ENCODE peak calls at places on chromosomes 13 and 19, in eight cellular contexts. H is CD4-positive, alpha-beta T cell; D is C1 segment of cervical spinal cord; G is HCEC 1CT; P is activated effector memory CD4-positive, alpha-beta T cell treated with anti-CD3 and anti-CD28 coated beads, Interleukin-2, amount 50 U/mL, for 16 hours; V is ACHN; O is NCI-H774; K is PC-3. E is an unnamed sample.

GRCh38 chr19:28633223-28634030 is 579.5 kb downstream of the UQCRFS1 start:
- DNase-seq in H (peak; percentile 3), D (peak; percentile 0), G (no peak), P (no peak), V (peak; percentile 46), O (peak; percentile 24), K (peak; percentile 3), E (peak; percentile 18)

GRCh38 chr13:112619730-112620639 is 32.0 kb upstream of the TUBGCP3 start:
- DNase-seq in H (no peak), D (no peak), G (no peak), P (no peak), V (no peak), O (peak; percentile 100), K (no peak), E (no peak)

GRCh38 chr19:44712864-44713515 is 14.0 kb downstream of the CEACAM16 start:
- DNase-seq in H (no peak), D (no peak), G (peak; percentile 45), P (no peak), V (no peak), O (no peak), K (no peak), E (no peak)

GRCh38 chr19:2058570-2059421 is 7.8 kb upstream of the MKNK2 start:
- DNase-seq in H (no peak), D (no peak), G (no peak), P (no peak), V (no peak), O (no peak), K (no peak), E (no peak)

GRCh38 chr19:1177322-1178114 is 3.5 kb upstream of the SBNO2 start:
- DNase-seq in H (no peak), D (no peak), G (peak; percentile 93), P (no peak), V (peak; percentile 97), O (no peak), K (peak; percentile 94), E (no peak)

GRCh38 chr13:40492511-40492910 is 173.9 kb downstream of the FOXO1 start:
- DNase-seq in H (no peak), D (no peak), G (no peak), P (no peak), V (no peak), O (no peak), K (no peak), E (no peak)

GRCh38 chr19:1248454-1249297 is at the start of gene MIDN:
- DNase-seq in H (peak; percentile 70), D (peak; percentile 81), G (peak; percentile 88), P (peak; percentile 94), V (peak; percentile 77), O (peak; percentile 78), K (peak; percentile 78), E (peak; percentile 72)

GRCh38 chr13:41271456-41272285 is 8.3 kb upstream of the MTRF1 start:
- DNase-seq in H (no peak), D (no peak), G (no peak), P (no peak), V (no peak), O (no peak), K (no peak), E (no peak)

GRCh38 chr19:27881213-27881612 is 1331.7 kb downstream of the UQCRFS1 start:
- DNase-seq in H (no peak), D (no peak), G (no peak), P (no peak), V (no peak), O (no peak), K (no peak), E (no peak)

GRCh38 chr19:6061420-6062130 is 48.7 kb downstream of the RFX2 start:
- DNase-seq in H (no peak), D (no peak), G (no peak), P (no peak), V (no peak), O (no peak), K (no peak), E (peak; percentile 19)

GRCh38 chr13:99218545-99218944 is 17.9 kb downstream of the UBAC2 start:
- DNase-seq in H (no peak), D (peak; percentile 17), G (peak; percentile 5), P (no peak), V (no peak), O (no peak), K (no peak), E (peak; percentile 35)

GRCh38 chr19:47698631-47699359 is 14.4 kb upstream of the EHD2 start:
- DNase-seq in H (no peak), D (no peak), G (no peak), P (no peak), V (no peak), O (no peak), K (no peak), E (no peak)

GRCh38 chr13:113089693-113090414 is 15.7 kb upstream of the F7 start:
- DNase-seq in H (no peak), D (no peak), G (no peak), P (no peak), V (no peak), O (no peak), K (no peak), E (no peak)

GRCh38 chr19:57269515-57270250 is 10.6 kb upstream of the ZNF460 start:
- DNase-seq in H (no peak), D (no peak), G (peak; percentile 90), P (no peak), V (no peak), O (no peak), K (peak; percentile 95), E (no peak)

GRCh38 chr13:74070065-74070464 is 64.1 kb downstream of the KLF12 start:
- DNase-seq in H (peak; percentile 6), D (no peak), G (no peak), P (peak; percentile 71), V (no peak), O (no peak), K (no peak), E (no peak)

GRCh38 chr13:29515372-29515771 is 80.1 kb downstream of the SLC7A1 start:
- DNase-seq in H (no peak), D (no peak), G (no peak), P (no peak), V (no peak), O (no peak), K (no peak), E (no peak)

E was measured in midbrain.